ENCODE peak calls at places on chromosomes 2 and 18, in four cellular contexts. One of them, this sample, is unnamed.

GRCh38 chr2:55672630-55673029 is 21.0 kb downstream of the PNPT1 start:
- DNase-seq in colonic mucosa: no peak
- DNase-seq in astrocyte of the cerebellum: no peak
- DNase-seq in endothelial cell: no peak
- DNase-seq in this sample: no peak

GRCh38 chr18:34128436-34128835 is 96.3 kb downstream of the NOL4 start:
- DNase-seq in colonic mucosa: no peak
- DNase-seq in astrocyte of the cerebellum: peak
- DNase-seq in endothelial cell: no peak
- DNase-seq in this sample: no peak

GRCh38 chr18:50338676-50339075 is 36.2 kb upstream of the SKA1 start:
- DNase-seq in colonic mucosa: no peak
- DNase-seq in astrocyte of the cerebellum: no peak
- DNase-seq in endothelial cell: no peak
- DNase-seq in this sample: no peak

GRCh38 chr18:67893896-67894295 is 377.4 kb upstream of the DSEL start:
- DNase-seq in colonic mucosa: no peak
- DNase-seq in astrocyte of the cerebellum: no peak
- DNase-seq in endothelial cell: no peak
- DNase-seq in this sample: no peak

GRCh38 chr2:186966015-186966414 is 117.0 kb upstream of the ZSWIM2 start:
- DNase-seq in colonic mucosa: no peak
- DNase-seq in astrocyte of the cerebellum: no peak
- DNase-seq in endothelial cell: no peak
- DNase-seq in this sample: no peak

GRCh38 chr18:50573679-50574078 is 13.8 kb downstream of the MAPK4 start:
- DNase-seq in colonic mucosa: no peak
- DNase-seq in astrocyte of the cerebellum: no peak
- DNase-seq in endothelial cell: no peak
- DNase-seq in this sample: no peak

GRCh38 chr2:20706217-20706616 is 39.3 kb downstream of the GDF7 start:
- DNase-seq in colonic mucosa: no peak
- DNase-seq in astrocyte of the cerebellum: no peak
- DNase-seq in endothelial cell: no peak
- DNase-seq in this sample: no peak

GRCh38 chr2:109531896-109532727 is 81.7 kb downstream of the SEPTIN10 start:
- DNase-seq in colonic mucosa: no peak
- DNase-seq in astrocyte of the cerebellum: no peak
- DNase-seq in endothelial cell: no peak
- DNase-seq in this sample: no peak

GRCh38 chr2:124640221-124640750 is 615.2 kb downstream of the CNTNAP5 start:
- DNase-seq in colonic mucosa: no peak
- DNase-seq in astrocyte of the cerebellum: no peak
- DNase-seq in endothelial cell: no peak
- DNase-seq in this sample: no peak

GRCh38 chr2:73780242-73780582 is 309 bp upstream of the DUSP11 start:
- DNase-seq in colonic mucosa: no peak
- DNase-seq in astrocyte of the cerebellum: no peak
- DNase-seq in endothelial cell: no peak
- DNase-seq in this sample: no peak

DNA sequence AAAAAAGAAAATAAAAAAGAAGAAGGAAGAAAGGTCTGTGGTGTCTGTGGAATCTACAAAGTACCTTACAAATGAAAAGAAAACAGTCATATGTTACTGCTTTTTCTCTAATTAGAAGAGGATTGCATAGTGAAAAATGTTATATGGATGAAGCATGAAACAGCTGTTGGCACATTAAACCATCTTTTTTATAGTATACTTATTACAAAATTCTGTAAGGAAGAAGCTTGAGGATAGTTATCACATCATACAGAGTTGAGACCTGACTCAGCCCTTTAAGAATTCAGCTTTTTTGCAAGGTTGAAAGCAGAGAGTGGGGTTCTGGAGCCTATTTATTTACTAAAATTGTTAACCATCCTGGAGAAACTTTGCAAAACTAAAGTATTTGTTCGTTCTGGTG is 222.7 kb downstream of the PHLPP1 start:
- DNase-seq in colonic mucosa: no peak
- DNase-seq in astrocyte of the cerebellum: no peak
- DNase-seq in endothelial cell: no peak
- DNase-seq in this sample: no peak
- TF ChIP-seq CTCF in colonic mucosa: no peak
- TF ChIP-seq CTCF in astrocyte of the cerebellum: no peak
- TF ChIP-seq CTCF in endothelial cell: no peak
- TF ChIP-seq CTCF in this sample: no peak

DNA sequence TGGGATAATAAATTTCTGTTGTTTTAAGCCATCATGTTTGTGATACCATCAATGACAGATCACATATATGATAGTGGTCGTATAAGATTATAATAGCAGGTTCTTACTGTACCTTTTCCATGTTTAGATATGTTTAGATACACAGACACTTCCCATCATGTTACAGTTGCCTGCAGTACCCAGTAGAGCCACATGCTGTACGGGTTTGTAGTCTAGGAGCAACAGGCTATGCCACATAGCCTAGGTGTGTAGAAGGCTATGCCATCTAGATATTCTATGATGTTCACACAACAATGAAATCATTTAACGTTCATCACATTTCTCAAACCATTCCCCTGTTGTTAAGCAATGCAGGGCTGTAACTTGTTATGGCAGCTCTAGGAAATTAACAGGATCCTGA is 132.9 kb upstream of the SH3BP4 start:
- DNase-seq in colonic mucosa: no peak
- DNase-seq in astrocyte of the cerebellum: no peak
- DNase-seq in endothelial cell: no peak
- DNase-seq in this sample: no peak
- TF ChIP-seq CTCF in colonic mucosa: no peak
- TF ChIP-seq CTCF in astrocyte of the cerebellum: peak
- TF ChIP-seq CTCF in endothelial cell: no peak
- TF ChIP-seq CTCF in this sample: no peak

DNA sequence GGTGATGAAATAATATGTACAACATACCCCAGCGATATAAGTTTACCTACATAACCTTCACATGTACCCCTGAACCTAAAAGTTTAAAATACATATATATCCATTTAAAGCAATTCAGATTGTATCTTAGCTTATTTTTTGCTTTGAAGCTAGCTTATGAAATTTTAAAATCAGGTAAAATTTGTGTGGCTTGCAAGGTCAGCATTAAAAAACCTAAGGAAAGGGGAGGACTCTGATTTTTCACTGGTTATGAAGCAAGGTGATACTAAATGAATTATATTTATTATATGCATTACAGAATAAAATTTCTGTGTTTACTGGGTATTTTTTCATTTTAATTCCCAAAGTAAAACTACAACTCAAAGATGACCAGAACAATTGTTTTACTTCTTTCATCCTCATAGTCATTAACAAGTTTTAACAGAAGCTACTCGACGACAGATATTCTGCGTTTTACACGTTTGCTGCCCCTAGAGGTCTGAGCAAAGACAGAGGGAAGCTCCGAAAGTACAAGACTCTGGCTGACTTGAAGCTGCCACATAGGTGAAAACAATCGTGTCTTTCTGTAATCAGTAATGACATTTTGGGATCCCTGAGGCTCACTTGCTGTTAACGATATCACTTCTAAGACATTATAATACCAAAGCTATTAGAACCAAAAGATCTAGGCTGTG is 17.1 kb downstream of the PKP4 start:
- DNase-seq in colonic mucosa: no peak
- DNase-seq in astrocyte of the cerebellum: no peak
- DNase-seq in endothelial cell: no peak
- DNase-seq in this sample: no peak
- TF ChIP-seq CTCF in colonic mucosa: no peak
- TF ChIP-seq CTCF in astrocyte of the cerebellum: peak
- TF ChIP-seq CTCF in endothelial cell: no peak
- TF ChIP-seq CTCF in this sample: no peak

GRCh38 chr18:31506024-31506742 is 8.2 kb downstream of the DSG2 start:
- DNase-seq in colonic mucosa: no peak
- DNase-seq in astrocyte of the cerebellum: no peak
- DNase-seq in endothelial cell: no peak
- DNase-seq in this sample: no peak
- TF ChIP-seq CTCF in colonic mucosa: peak
- TF ChIP-seq CTCF in astrocyte of the cerebellum: peak
- TF ChIP-seq CTCF in endothelial cell: no peak
- TF ChIP-seq CTCF in this sample: peak

GRCh38 chr18:47397671-47398319 is 146.3 kb upstream of the SKOR2 start:
- DNase-seq in colonic mucosa: peak
- DNase-seq in astrocyte of the cerebellum: no peak
- DNase-seq in endothelial cell: peak
- DNase-seq in this sample: no peak
- TF ChIP-seq CTCF in colonic mucosa: peak
- TF ChIP-seq CTCF in astrocyte of the cerebellum: peak
- TF ChIP-seq CTCF in endothelial cell: peak
- TF ChIP-seq CTCF in this sample: no peak

GRCh38 chr2:181304011-181304844 is 153.0 kb upstream of the ITGA4 start:
- DNase-seq in colonic mucosa: no peak
- DNase-seq in astrocyte of the cerebellum: no peak
- DNase-seq in endothelial cell: no peak
- DNase-seq in this sample: no peak
- TF ChIP-seq CTCF in colonic mucosa: no peak
- TF ChIP-seq CTCF in astrocyte of the cerebellum: no peak
- TF ChIP-seq CTCF in endothelial cell: no peak
- TF ChIP-seq CTCF in this sample: no peak

DNA sequence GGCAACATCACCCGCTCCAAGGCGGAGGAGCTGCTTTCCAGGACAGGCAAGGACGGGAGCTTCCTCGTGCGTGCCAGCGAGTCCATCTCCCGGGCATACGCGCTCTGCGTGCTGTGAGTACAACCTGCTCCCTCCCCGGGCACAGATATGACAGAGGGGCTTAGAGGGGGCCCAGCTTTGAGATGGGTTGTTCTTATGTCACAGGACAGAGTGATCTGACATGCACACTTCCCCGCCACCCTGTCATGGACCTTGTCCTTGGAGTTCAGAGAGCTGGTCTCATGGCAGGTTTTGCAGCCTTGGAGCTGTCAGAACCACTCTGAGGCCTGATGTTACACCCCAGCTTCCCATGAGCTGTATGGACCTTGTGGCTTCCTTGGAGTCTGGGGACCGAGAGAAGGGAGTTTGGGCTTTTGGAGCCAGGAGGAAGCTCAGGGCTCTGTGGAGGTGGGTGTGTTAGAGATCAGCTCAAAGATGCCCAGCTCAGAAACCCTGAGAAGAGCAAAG is 411 bp downstream of the INPP5D start:
- DNase-seq in colonic mucosa: no peak
- DNase-seq in astrocyte of the cerebellum: no peak
- DNase-seq in endothelial cell: no peak
- DNase-seq in this sample: no peak
- TF ChIP-seq CTCF in colonic mucosa: no peak
- TF ChIP-seq CTCF in astrocyte of the cerebellum: no peak
- TF ChIP-seq CTCF in endothelial cell: no peak
- TF ChIP-seq CTCF in this sample: no peak

DNA sequence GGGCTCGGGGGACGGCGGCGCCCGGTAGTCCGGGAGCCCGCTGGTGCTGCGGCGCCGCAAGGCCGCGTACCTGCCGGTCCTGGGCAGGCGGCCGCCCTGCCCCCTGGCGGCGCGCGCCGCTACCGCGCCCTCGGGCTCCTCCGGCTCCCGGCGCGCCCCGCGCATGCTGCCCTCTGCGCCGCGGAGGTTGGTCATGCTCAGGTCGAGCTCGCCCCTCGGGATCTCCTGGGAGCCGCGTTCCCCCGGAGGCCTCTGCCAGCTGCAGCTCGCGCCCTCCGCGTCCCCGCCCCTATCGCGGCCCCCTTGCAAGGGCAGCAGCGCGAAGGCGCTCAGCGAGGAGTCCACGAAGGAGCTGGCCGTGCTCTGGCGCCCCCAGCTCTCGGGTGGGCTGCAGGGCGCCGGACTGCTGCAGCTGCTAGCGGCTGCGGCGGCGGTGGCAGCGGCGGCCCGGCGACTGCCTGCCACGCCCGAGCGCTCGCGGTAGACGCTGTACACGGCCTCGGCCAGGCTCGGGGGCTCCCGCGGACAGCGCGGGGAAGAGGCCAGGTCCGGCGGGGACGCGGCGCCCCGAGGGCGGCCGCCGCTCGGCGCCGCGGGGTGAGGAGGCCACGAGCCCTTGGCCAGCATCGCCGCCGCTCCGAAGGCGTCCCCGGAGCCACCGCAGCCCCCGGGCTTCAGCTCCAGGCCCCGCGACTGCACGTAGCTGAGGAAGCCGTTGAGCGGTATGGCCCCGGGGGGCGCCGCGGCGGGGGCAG is 4.5 kb downstream of the TMEM200C start:
- DNase-seq in colonic mucosa: peak
- DNase-seq in astrocyte of the cerebellum: no peak
- DNase-seq in endothelial cell: peak
- DNase-seq in this sample: no peak
- TF ChIP-seq CTCF in colonic mucosa: no peak
- TF ChIP-seq CTCF in astrocyte of the cerebellum: peak
- TF ChIP-seq CTCF in endothelial cell: peak
- TF ChIP-seq CTCF in this sample: no peak

This sample was measured in Calu3.